ENCODE peak calls at places on chromosomes 7 and 10, in four cellular contexts. One of them, this sample, is unnamed.

GRCh38 chr7:16669581-16669980 is 23.6 kb downstream of the BZW2 start:
- DNase-seq in K562: no peak
- DNase-seq in WTC11: no peak
- DNase-seq in HepG2: no peak
- DNase-seq in this sample: no peak

GRCh38 chr10:1163204-1163660 is 107.0 kb downstream of the WDR37 start:
- DNase-seq in WTC11: peak; percentile 8
- DNase-seq in K562: no peak
- DNase-seq in HepG2: no peak
- DNase-seq in this sample: no peak

GRCh38 chr7:100489824-100490223 is 6.1 kb downstream of the NYAP1 start:
- DNase-seq in HepG2: peak; percentile 89
- DNase-seq in WTC11: peak; percentile 85
- DNase-seq in K562: peak; percentile 98
- DNase-seq in this sample: peak; percentile 76

GRCh38 chr10:71656220-71656619 is 63.4 kb downstream of the C10orf105 start:
- DNase-seq in WTC11: no peak
- DNase-seq in HepG2: no peak
- DNase-seq in K562: no peak
- DNase-seq in this sample: no peak

GRCh38 chr7:94087664-94088352 is 83.7 kb upstream of the BET1 start:
- DNase-seq in K562: peak; percentile 53
- DNase-seq in WTC11: peak; percentile 51
- DNase-seq in HepG2: peak; percentile 48
- DNase-seq in this sample: peak; percentile 66

GRCh38 chr10:17645591-17646345 is 1.8 kb downstream of the STAM start:
- DNase-seq in WTC11: no peak
- DNase-seq in HepG2: peak; percentile 41
- DNase-seq in K562: no peak
- DNase-seq in this sample: no peak

GRCh38 chr7:44824894-44825526 is 22.9 kb downstream of the H2AZ2 start:
- DNase-seq in HepG2: no peak
- DNase-seq in K562: no peak
- DNase-seq in WTC11: no peak
- DNase-seq in this sample: no peak

GRCh38 chr10:7258948-7259523 is 151.8 kb downstream of the SFMBT2 start:
- DNase-seq in WTC11: no peak
- DNase-seq in K562: no peak
- DNase-seq in HepG2: no peak
- DNase-seq in this sample: no peak

GRCh38 chr10:64115913-64116643 is 594.9 kb downstream of the REEP3 start:
- DNase-seq in K562: peak; percentile 14
- DNase-seq in WTC11: peak; percentile 56
- DNase-seq in HepG2: no peak
- DNase-seq in this sample: peak; percentile 35

GRCh38 chr10:93579089-93579488 is 12.6 kb downstream of the FFAR4 start:
- DNase-seq in HepG2: peak; percentile 60
- DNase-seq in K562: no peak
- DNase-seq in WTC11: no peak
- DNase-seq in this sample: no peak

GRCh38 chr10:2188371-2188770 is 451.0 kb upstream of the ADARB2 start:
- DNase-seq in HepG2: no peak
- DNase-seq in WTC11: no peak
- DNase-seq in K562: no peak
- DNase-seq in this sample: no peak

GRCh38 chr10:98687685-98688084 is 240.9 kb upstream of the HPS1 start:
- DNase-seq in WTC11: no peak
- DNase-seq in K562: no peak
- DNase-seq in HepG2: no peak
- DNase-seq in this sample: no peak

GRCh38 chr7:139698879-139699278 is 78.9 kb downstream of the HIPK2 start:
- DNase-seq in HepG2: no peak
- DNase-seq in WTC11: no peak
- DNase-seq in K562: no peak
- DNase-seq in this sample: no peak

GRCh38 chr10:21049482-21049881 is 152.4 kb upstream of the NEBL start:
- DNase-seq in HepG2: no peak
- DNase-seq in WTC11: no peak
- DNase-seq in K562: no peak
- DNase-seq in this sample: no peak

GRCh38 chr7:121076350-121077164 is 88.0 kb downstream of the CPED1 start:
- DNase-seq in K562: peak; percentile 86
- DNase-seq in WTC11: no peak
- DNase-seq in HepG2: no peak
- DNase-seq in this sample: no peak

GRCh38 chr7:101232141-101232821 is 5.3 kb downstream of the CLDN15 start:
- DNase-seq in K562: peak; percentile 69
- DNase-seq in HepG2: no peak
- DNase-seq in WTC11: peak; percentile 80
- DNase-seq in this sample: no peak

GRCh38 chr7:35029311-35029710 is 8.0 kb downstream of the DPY19L1 start:
- DNase-seq in K562: no peak
- DNase-seq in WTC11: no peak
- DNase-seq in HepG2: no peak
- DNase-seq in this sample: no peak

GRCh38 chr7:132472463-132473120 is 103.7 kb downstream of the PLXNA4 start:
- DNase-seq in K562: no peak
- DNase-seq in WTC11: no peak
- DNase-seq in HepG2: no peak
- DNase-seq in this sample: peak; percentile 66

GRCh38 chr10:129759214-129760002 is 204.7 kb downstream of the EBF3 start:
- DNase-seq in HepG2: no peak
- DNase-seq in K562: no peak
- DNase-seq in WTC11: no peak
- DNase-seq in this sample: no peak

DNA sequence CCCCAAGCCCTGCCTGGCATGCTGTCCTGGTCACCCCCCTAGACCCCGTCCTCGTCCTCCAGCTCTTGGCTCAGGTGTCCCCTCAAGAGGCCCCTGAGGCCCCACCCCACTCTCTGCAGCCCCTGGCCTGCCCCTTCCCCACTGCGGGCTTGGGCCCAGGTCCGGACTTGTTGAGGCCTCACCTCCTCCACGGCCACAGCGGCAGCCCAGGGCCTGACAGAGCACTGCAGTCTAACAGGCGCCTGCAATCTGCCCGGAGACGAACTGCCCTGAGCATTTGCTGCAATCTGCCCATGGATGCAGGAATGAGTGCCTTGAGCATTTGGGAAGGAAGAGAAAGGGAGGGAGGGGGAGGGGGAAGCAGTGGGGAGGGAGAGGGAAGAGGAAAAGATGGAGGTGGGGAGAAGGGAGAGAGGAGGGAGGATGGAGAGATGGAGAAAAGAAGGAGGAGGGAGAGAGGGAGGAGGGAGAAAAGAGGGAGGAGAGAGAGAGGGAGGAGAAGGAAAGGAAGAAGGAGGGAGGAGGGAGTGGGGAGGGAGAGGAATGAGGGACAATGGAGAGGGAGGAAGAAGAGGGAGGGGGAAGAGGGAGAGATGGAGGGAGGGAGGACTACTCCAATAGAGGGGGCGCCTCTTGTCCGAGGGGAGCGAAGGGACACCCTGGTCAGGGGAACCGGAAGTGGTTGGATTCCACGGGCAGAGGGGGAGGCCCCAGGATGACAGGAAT is 73.9 kb downstream of the PDGFA start:
- DNase-seq in WTC11: no peak
- DNase-seq in K562: no peak
- DNase-seq in HepG2: no peak
- DNase-seq in this sample: no peak
- TF ChIP-seq ELF4 in WTC11: no peak
- TF ChIP-seq ELF4 in K562: no peak
- TF ChIP-seq ELF4 in HepG2: no peak
- TF ChIP-seq ELF4 in this sample: no peak

GRCh38 chr10:101140950-101141621 is 10.0 kb downstream of the TLX1 start:
- DNase-seq in K562: no peak
- DNase-seq in HepG2: no peak
- DNase-seq in WTC11: no peak
- DNase-seq in this sample: no peak

GRCh38 chr10:101143354-101143648 is 12.2 kb downstream of the TLX1 start:
- DNase-seq in HepG2: no peak
- DNase-seq in K562: no peak
- DNase-seq in WTC11: no peak
- DNase-seq in this sample: no peak

GRCh38 chr10:101144053-101144452 is 13.0 kb downstream of the TLX1 start:
- DNase-seq in K562: no peak
- DNase-seq in WTC11: no peak
- DNase-seq in HepG2: no peak
- DNase-seq in this sample: no peak

GRCh38 chr10:101141622-101142532 is 10.8 kb downstream of the TLX1 start:
- DNase-seq in K562: peak; percentile 75
- DNase-seq in WTC11: peak; percentile 91
- DNase-seq in HepG2: peak; percentile 71
- DNase-seq in this sample: peak; percentile 96

DNA sequence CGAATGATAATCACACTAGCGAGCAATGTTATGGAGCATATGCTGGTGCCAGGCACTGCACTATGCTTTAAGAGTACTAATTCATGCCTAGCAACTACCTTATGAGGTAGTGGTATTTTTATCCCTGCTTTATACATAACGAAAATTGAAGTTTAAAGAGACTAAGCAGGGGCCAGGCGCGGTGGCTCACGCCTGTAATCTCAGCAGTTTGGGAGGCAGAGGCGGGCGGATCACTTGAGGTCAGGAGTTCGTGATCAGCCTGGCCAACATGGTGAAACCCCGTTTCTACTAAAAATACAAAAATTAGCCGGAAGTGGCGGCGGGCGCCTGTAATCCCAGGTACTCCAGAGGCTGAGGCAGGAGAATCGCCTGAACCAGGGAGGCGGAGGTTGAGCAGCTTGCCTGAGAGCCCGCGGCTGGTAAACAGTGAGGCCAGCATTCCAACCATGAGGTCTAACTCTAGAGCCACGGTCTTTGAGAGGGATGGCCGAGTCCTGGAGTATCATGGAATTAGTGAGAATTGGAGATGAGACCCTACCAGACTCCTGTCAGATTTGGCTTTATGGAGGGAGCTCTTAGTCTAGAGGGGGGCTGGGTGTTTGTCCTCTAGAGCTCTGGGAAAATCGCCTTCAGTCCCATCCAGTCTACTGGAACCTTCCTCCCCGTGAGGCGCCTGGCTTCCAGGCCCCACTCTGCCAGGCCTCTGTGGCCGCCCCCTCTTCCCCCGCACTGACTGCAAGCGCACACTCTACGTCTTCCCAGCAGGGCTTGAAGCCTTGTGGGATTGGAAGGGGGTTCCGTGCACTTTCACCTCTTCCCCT is 11.6 kb downstream of the TLX1 start:
- DNase-seq in HepG2: no peak
- DNase-seq in K562: no peak
- DNase-seq in WTC11: no peak
- DNase-seq in this sample: no peak
- TF ChIP-seq ELF4 in HepG2: no peak
- TF ChIP-seq ELF4 in K562: no peak
- TF ChIP-seq ELF4 in WTC11: no peak
- TF ChIP-seq ELF4 in this sample: no peak

GRCh38 chr7:70215491-70215890 is 617.2 kb downstream of the AUTS2 start:
- DNase-seq in HepG2: no peak
- DNase-seq in K562: no peak
- DNase-seq in WTC11: no peak
- DNase-seq in this sample: no peak
- TF ChIP-seq ELF4 in HepG2: no peak
- TF ChIP-seq ELF4 in K562: no peak
- TF ChIP-seq ELF4 in WTC11: no peak
- TF ChIP-seq ELF4 in this sample: no peak

DNA sequence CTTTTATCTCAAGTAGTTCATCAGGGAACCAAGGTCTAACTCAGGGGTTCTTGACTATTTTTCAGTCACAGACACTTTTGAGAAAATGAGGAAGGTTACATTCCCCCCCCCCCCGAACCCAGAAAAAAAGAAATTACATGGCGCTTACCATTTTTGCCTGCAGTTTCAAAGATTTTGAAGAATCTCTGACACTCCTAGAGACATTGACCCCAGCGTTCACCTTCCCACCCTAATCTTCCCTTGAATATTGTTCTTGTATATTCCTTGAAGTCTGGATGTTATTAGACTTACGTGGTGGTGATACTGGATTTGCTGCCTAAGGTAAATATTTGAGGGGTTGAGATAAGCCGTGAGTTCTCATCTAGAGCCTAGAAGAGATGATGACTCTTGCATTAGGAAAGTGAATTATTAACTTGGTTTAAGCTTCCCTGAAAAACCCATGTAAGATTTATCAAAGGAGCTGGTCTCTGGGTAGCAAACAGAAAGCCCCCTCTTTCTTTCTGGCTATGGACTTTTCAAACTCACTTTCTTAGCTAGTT is 245.7 kb upstream of the FOXK1 start:
- DNase-seq in WTC11: no peak
- DNase-seq in K562: no peak
- DNase-seq in HepG2: peak; percentile 57
- DNase-seq in this sample: no peak
- TF ChIP-seq ELF4 in WTC11: no peak
- TF ChIP-seq ELF4 in K562: no peak
- TF ChIP-seq ELF4 in HepG2: no peak
- TF ChIP-seq ELF4 in this sample: no peak

GRCh38 chr10:79372871-79373270 is 25.6 kb downstream of the PPIF start:
- DNase-seq in HepG2: no peak
- DNase-seq in WTC11: no peak
- DNase-seq in K562: no peak
- DNase-seq in this sample: no peak
- TF ChIP-seq ELF4 in HepG2: no peak
- TF ChIP-seq ELF4 in WTC11: no peak
- TF ChIP-seq ELF4 in K562: no peak
- TF ChIP-seq ELF4 in this sample: no peak

DNA sequence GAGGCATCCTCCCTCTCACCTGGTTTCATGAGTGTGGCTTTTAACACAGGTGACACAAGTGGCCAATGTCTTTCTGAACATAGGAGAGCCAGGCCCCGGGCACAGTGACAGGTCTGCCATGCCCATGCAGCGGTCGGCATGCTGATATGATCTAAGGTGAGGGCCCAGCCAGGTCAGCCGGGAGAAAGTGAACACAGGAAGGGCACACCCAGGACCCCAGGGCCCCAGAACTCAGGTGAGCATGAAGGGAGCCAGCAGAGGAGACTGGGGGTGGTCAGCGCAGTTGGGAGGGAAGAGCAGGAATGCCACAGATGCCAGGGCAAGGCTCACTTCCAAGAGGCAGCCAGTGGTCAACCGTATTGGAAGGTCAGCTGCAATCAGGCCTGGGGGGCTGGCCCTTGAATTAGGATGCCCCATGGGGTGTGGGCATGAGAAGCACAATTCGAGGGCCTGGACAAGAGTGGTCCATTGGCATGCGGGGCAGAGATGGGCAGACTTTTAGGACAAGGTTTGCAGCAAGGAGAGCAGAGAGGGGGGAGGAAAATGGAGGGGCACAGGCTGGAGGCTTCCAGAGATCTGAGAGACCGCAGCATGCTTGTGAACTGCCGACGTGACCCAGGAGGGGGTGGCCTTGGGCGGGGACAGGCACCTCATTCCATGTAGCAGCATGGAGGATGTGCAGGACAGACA is 3.9 kb upstream of the INPP5A start:
- DNase-seq in K562: no peak
- DNase-seq in HepG2: no peak
- DNase-seq in WTC11: peak; percentile 8
- DNase-seq in this sample: no peak
- TF ChIP-seq ELF4 in K562: no peak
- TF ChIP-seq ELF4 in HepG2: no peak
- TF ChIP-seq ELF4 in WTC11: no peak
- TF ChIP-seq ELF4 in this sample: no peak